ENCODE peak calls at places on chromosomes 2 and 18, in seven cellular contexts. R is PC-3; J is stimulated activated CD8-positive, alpha-beta memory T cell treated with anti-CD3 and anti-CD28 coated beads, Interleukin-2, amount 100 ng/mL, for 48 hours; L is T-helper 22 cell; D is activated CD4-positive, alpha-beta T cell treated with anti-CD3 and anti-CD28 coated beads, Interleukin-2, amount 50 U/mL, for 24 hours; P is astrocyte of the cerebellum; U is NCI-H2029. Q is an unnamed sample.

GRCh38 chr2:185919155-185919554 is 180.6 kb downstream of the FSIP2 start:
- DNase-seq in R (peak; percentile 51), J (no peak), L (no peak), D (no peak), P (peak; percentile 22), U (no peak), Q (no peak)

GRCh38 chr2:1582891-1583341 is 161.4 kb downstream of the PXDN start:
- DNase-seq in R (no peak), J (no peak), L (no peak), D (no peak), P (no peak), U (no peak), Q (no peak)

GRCh38 chr2:153477641-153478288 is 797 bp downstream of the RPRM start:
- DNase-seq in R (no peak), J (no peak), L (no peak), D (no peak), P (no peak), U (peak; percentile 23), Q (peak; percentile 46)

GRCh38 chr18:56598422-56598821 is 40.0 kb downstream of the TXNL1 start:
- DNase-seq in R (no peak), J (no peak), L (no peak), D (no peak), P (no peak), U (no peak), Q (no peak)

GRCh38 chr2:38233231-38233983 is 143.7 kb downstream of the ATL2 start:
- DNase-seq in R (peak; percentile 15), J (no peak), L (no peak), D (no peak), P (peak; percentile 52), U (no peak), Q (no peak)

GRCh38 chr2:195603408-195603807 is 53.6 kb upstream of the SLC39A10 start:
- DNase-seq in R (no peak), J (no peak), L (no peak), D (no peak), P (no peak), U (no peak), Q (no peak)

GRCh38 chr2:161384864-161385263 is 31.2 kb upstream of the TBR1 start:
- DNase-seq in R (no peak), J (no peak), L (no peak), D (no peak), P (no peak), U (no peak), Q (no peak)

GRCh38 chr2:229740279-229740678 is 25.9 kb upstream of the DNER start:
- DNase-seq in R (no peak), J (no peak), L (no peak), D (no peak), P (no peak), U (no peak), Q (no peak)

GRCh38 chr2:48515588-48515987 is 14.4 kb upstream of the STON1 start:
- DNase-seq in R (no peak), J (no peak), L (no peak), D (no peak), P (no peak), U (no peak), Q (no peak)